ENCODE peak calls at places on chromosomes 4 and X, in six cellular contexts. A is WTC11, W is A549, N is endothelial cell of umbilical vein, F is K562, X is HepG2. Q is an unnamed sample.

GRCh38 chr4:105651879-105652640 is 56.4 kb downstream of the INTS12 start:
- DNase-seq in A (no peak), W (no peak), N (no peak), F (no peak), X (no peak), Q (no peak)

GRCh38 chr4:72786401-72786990 is 217.5 kb upstream of the ADAMTS3 start:
- DNase-seq in A (no peak), W (no peak), N (no peak), F (peak; percentile 40), X (no peak), Q (no peak)

GRCh38 chr4:80361329-80361900 is 25.9 kb downstream of the CFAP299 start:
- DNase-seq in A (no peak), W (peak; percentile 2), N (peak; percentile 32), F (no peak), X (peak; percentile 5), Q (no peak)

GRCh38 chr4:159191989-159192388 is 89.1 kb downstream of the RAPGEF2 start:
- DNase-seq in A (no peak), W (peak; percentile 75), N (peak; percentile 31), F (no peak), X (peak; percentile 65), Q (no peak)

GRCh38 chr4:95209942-95210341 is 338.8 kb downstream of the UNC5C start:
- DNase-seq in A (no peak), W (no peak), N (no peak), F (no peak), X (no peak), Q (no peak)

GRCh38 chrX:43745938-43746721 is 90.0 kb downstream of the MAOA start:
- DNase-seq in A (no peak), W (no peak), N (no peak), F (no peak), X (no peak), Q (no peak)

GRCh38 chrX:9440116-9440844 is 24.6 kb upstream of the TBL1X start:
- DNase-seq in A (no peak), W (no peak), N (no peak), F (no peak), X (no peak), Q (no peak)

GRCh38 chr4:7755529-7755928 is 184.1 kb downstream of the AFAP1 start:
- DNase-seq in A (no peak), W (no peak), N (no peak), F (no peak), X (no peak), Q (no peak)

GRCh38 chr4:40283968-40284367 is 51.2 kb upstream of the CHRNA9 start:
- DNase-seq in A (no peak), W (peak; percentile 70), N (no peak), F (no peak), X (no peak), Q (no peak)

GRCh38 chr4:74661427-74662171 is 132.7 kb downstream of the BTC start:
- DNase-seq in A (no peak), W (peak; percentile 73), N (no peak), F (no peak), X (peak; percentile 77), Q (no peak)

GRCh38 chr4:188433916-188434315 is 294.7 kb downstream of the TRIML1 start:
- DNase-seq in A (no peak), W (no peak), N (no peak), F (no peak), X (no peak), Q (no peak)

GRCh38 chrX:153667931-153668396 is 5.6 kb downstream of the PNCK start:
- DNase-seq in A (peak; percentile 84), W (peak; percentile 85), N (peak; percentile 69), F (peak; percentile 73), X (peak; percentile 51), Q (no peak)

GRCh38 chrX:16882188-16882587 is 12.0 kb upstream of the RBBP7 start:
- DNase-seq in A (no peak), W (peak; percentile 21), N (peak; percentile 17), F (no peak), X (no peak), Q (no peak)

GRCh38 chr4:104411501-104411900 is 83.2 kb downstream of the CXXC4 start:
- DNase-seq in A (no peak), W (no peak), N (no peak), F (no peak), X (no peak), Q (no peak)

GRCh38 chr4:23903859-23904438 is 14.1 kb upstream of the PPARGC1A start:
- DNase-seq in A (no peak), W (no peak), N (no peak), F (no peak), X (no peak), Q (no peak)

GRCh38 chr4:45004847-45005565 is 278.6 kb upstream of the GNPDA2 start:
- DNase-seq in A (no peak), W (no peak), N (no peak), F (no peak), X (no peak), Q (no peak)

GRCh38 chrX:52346462-52347165 is 22.2 kb upstream of the XAGE2 start:
- DNase-seq in A (no peak), W (peak; percentile 16), N (no peak), F (peak; percentile 8), X (no peak), Q (no peak)

GRCh38 chr4:119299221-119300071 is 22.5 kb downstream of the FABP2 start:
- DNase-seq in A (no peak), W (peak; percentile 14), N (peak; percentile 56), F (peak; percentile 13), X (peak; percentile 54), Q (no peak)

GRCh38 chrX:39859991-39860861 is 237.5 kb downstream of the BCOR start:
- DNase-seq in A (peak; percentile 31), W (peak; percentile 65), N (peak; percentile 81), F (peak; percentile 48), X (no peak), Q (no peak)

GRCh38 chrX:12814434-12814833 is 23.2 kb downstream of the PRPS2 start:
- DNase-seq in A (peak; percentile 28), W (peak; percentile 59), N (peak; percentile 65), F (peak; percentile 22), X (peak; percentile 29), Q (no peak)

GRCh38 chr4:70703695-70704332 is 15.5 kb downstream of the UTP3 start:
- DNase-seq in A (no peak), W (no peak), N (peak; percentile 67), F (no peak), X (no peak), Q (no peak)

GRCh38 chrX:37060999-37061398 is 52.8 kb downstream of the FAM47C start:
- DNase-seq in A (no peak), W (peak; percentile 35), N (peak; percentile 57), F (peak; percentile 12), X (peak; percentile 6), Q (no peak)

GRCh38 chr4:144494280-144494679 is 151.7 kb upstream of the HHIP start:
- DNase-seq in A (no peak), W (no peak), N (no peak), F (no peak), X (no peak), Q (no peak)

GRCh38 chrX:274904-275475 is 6.2 kb upstream of the PLCXD1 start:
- DNase-seq in A (peak; percentile 60), W (no peak), N (no peak), F (no peak), X (peak; percentile 67), Q (peak; percentile 71)

GRCh38 chr4:80831383-80832361 is 198.8 kb upstream of the BMP3 start:
- DNase-seq in A (no peak), W (no peak), N (no peak), F (no peak), X (no peak), Q (no peak)

GRCh38 chr4:85995361-85995760 is 364.5 kb downstream of the MAPK10 start:
- DNase-seq in A (no peak), W (no peak), N (no peak), F (no peak), X (no peak), Q (no peak)

GRCh38 chr4:138672393-138672976 is 343.1 kb upstream of the NOCT start:
- DNase-seq in A (no peak), W (no peak), N (no peak), F (no peak), X (no peak), Q (no peak)

GRCh38 chrX:44063611-44064010 is 90.4 kb upstream of the NDP start:
- DNase-seq in A (no peak), W (no peak), N (no peak), F (no peak), X (no peak), Q (no peak)

GRCh38 chrX:51860679-51861078 is 32.7 kb upstream of the MAGED1 start:
- DNase-seq in A (peak; percentile 13), W (peak; percentile 25), N (peak; percentile 22), F (peak; percentile 6), X (peak; percentile 14), Q (no peak)

GRCh38 chr4:102390438-102390837 is 45.2 kb upstream of the SLC39A8 start:
- DNase-seq in A (no peak), W (no peak), N (no peak), F (no peak), X (no peak), Q (no peak)

GRCh38 chr4:83022724-83023427 is 12.1 kb upstream of the COPS4 start:
- DNase-seq in A (no peak), W (no peak), N (peak; percentile 29), F (no peak), X (no peak), Q (no peak)

GRCh38 chr4:52051213-52051614 is at the start of gene SPATA18:
- DNase-seq in A (peak; percentile 19), W (peak; percentile 2), N (no peak), F (no peak), X (no peak), Q (no peak)

GRCh38 chrX:71615954-71616353 is 2.4 kb downstream of the CXCR3 start:
- DNase-seq in A (no peak), W (no peak), N (no peak), F (no peak), X (no peak), Q (no peak)

GRCh38 chr4:26375589-26375988 is 54.8 kb downstream of the RBPJ start:
- DNase-seq in A (no peak), W (no peak), N (no peak), F (no peak), X (no peak), Q (no peak)
- TF ChIP-seq JUN in A (no peak), W (no peak), N (no peak), F (no peak), X (no peak), Q (no peak)

GRCh38 chr4:64780664-64781063 is 371.4 kb upstream of the TECRL start:
- DNase-seq in A (no peak), W (no peak), N (no peak), F (no peak), X (no peak), Q (no peak)
- TF ChIP-seq JUN in A (no peak), W (no peak), N (no peak), F (no peak), X (no peak), Q (no peak)

GRCh38 chr4:17335371-17335770 is 176.5 kb downstream of the QDPR start:
- DNase-seq in A (no peak), W (no peak), N (no peak), F (no peak), X (no peak), Q (no peak)
- TF ChIP-seq JUN in A (no peak), W (no peak), N (no peak), F (no peak), X (no peak), Q (no peak)

DNA sequence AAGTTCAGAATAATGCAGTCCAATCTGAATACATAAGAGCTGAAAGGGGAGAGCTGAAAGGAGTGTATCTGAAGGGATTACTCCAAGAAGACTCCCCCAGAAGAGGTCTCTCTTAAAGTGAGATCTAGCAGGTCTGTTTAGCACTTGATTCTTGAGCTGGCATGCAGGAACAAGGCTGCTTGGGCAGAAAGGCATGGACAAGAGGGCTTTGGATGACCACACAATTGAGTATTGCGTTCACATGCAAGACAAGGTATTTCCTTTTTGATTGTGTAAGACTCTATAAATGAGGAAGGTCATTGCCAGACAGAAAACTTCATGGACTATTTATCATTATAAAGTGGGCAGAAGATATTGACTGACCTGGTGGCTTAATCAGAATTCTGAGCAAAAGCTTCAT is 145.5 kb upstream of the AFF2 start:
- DNase-seq in A (no peak), W (no peak), N (no peak), F (no peak), X (no peak), Q (no peak)
- TF ChIP-seq JUN in A (no peak), W (no peak), N (no peak), F (no peak), X (no peak), Q (no peak)